ENCODE peak calls at places on chromosomes 16 and 17, in eight cellular contexts. One of them, this sample, is unnamed.

GRCh38 chr16:85363881-85364280 is 249.2 kb upstream of the GSE1 start:
- DNase-seq in kidney glomerular epithelial cell: no peak
- DNase-seq in NB4: no peak
- DNase-seq in neural progenitor cell: no peak
- DNase-seq in NCI-H1092: no peak
- DNase-seq in iris pigment epithelial cell: no peak
- DNase-seq in GM12865: no peak
- DNase-seq in left cardiac atrium: no peak
- DNase-seq in this sample: no peak

GRCh38 chr17:58007781-58008706 is 998 bp upstream of the SRSF1 start:
- DNase-seq in kidney glomerular epithelial cell: no peak
- DNase-seq in NB4: no peak
- DNase-seq in neural progenitor cell: no peak
- DNase-seq in NCI-H1092: no peak
- DNase-seq in iris pigment epithelial cell: no peak
- DNase-seq in GM12865: no peak
- DNase-seq in left cardiac atrium: no peak
- DNase-seq in this sample: no peak

GRCh38 chr16:86221085-86221484 is 289.2 kb upstream of the FOXF1 start:
- DNase-seq in kidney glomerular epithelial cell: no peak
- DNase-seq in NB4: no peak
- DNase-seq in neural progenitor cell: no peak
- DNase-seq in NCI-H1092: no peak
- DNase-seq in iris pigment epithelial cell: no peak
- DNase-seq in GM12865: no peak
- DNase-seq in left cardiac atrium: no peak
- DNase-seq in this sample: no peak

GRCh38 chr16:52405441-52405840 is 141.5 kb downstream of the TOX3 start:
- DNase-seq in kidney glomerular epithelial cell: no peak
- DNase-seq in NB4: no peak
- DNase-seq in neural progenitor cell: no peak
- DNase-seq in NCI-H1092: no peak
- DNase-seq in iris pigment epithelial cell: no peak
- DNase-seq in GM12865: no peak
- DNase-seq in left cardiac atrium: no peak
- DNase-seq in this sample: no peak

GRCh38 chr16:4113358-4114256 is 2.6 kb downstream of the ADCY9 start:
- DNase-seq in kidney glomerular epithelial cell: no peak
- DNase-seq in NB4: peak
- DNase-seq in neural progenitor cell: no peak
- DNase-seq in NCI-H1092: no peak
- DNase-seq in iris pigment epithelial cell: no peak
- DNase-seq in GM12865: no peak
- DNase-seq in left cardiac atrium: no peak
- DNase-seq in this sample: no peak

GRCh38 chr16:49588729-49589384 is 215.3 kb downstream of the C16orf78 start:
- DNase-seq in kidney glomerular epithelial cell: peak
- DNase-seq in NB4: no peak
- DNase-seq in neural progenitor cell: no peak
- DNase-seq in NCI-H1092: no peak
- DNase-seq in iris pigment epithelial cell: peak
- DNase-seq in GM12865: no peak
- DNase-seq in left cardiac atrium: no peak
- DNase-seq in this sample: no peak

GRCh38 chr17:67442787-67443624 is 65.9 kb downstream of the PITPNC1 start:
- DNase-seq in kidney glomerular epithelial cell: no peak
- DNase-seq in NB4: no peak
- DNase-seq in neural progenitor cell: peak
- DNase-seq in NCI-H1092: peak
- DNase-seq in iris pigment epithelial cell: no peak
- DNase-seq in GM12865: no peak
- DNase-seq in left cardiac atrium: no peak
- DNase-seq in this sample: no peak

GRCh38 chr17:68599091-68599872 is 1.9 kb downstream of the FAM20A start:
- DNase-seq in kidney glomerular epithelial cell: no peak
- DNase-seq in NB4: no peak
- DNase-seq in neural progenitor cell: no peak
- DNase-seq in NCI-H1092: no peak
- DNase-seq in iris pigment epithelial cell: peak
- DNase-seq in GM12865: no peak
- DNase-seq in left cardiac atrium: no peak
- DNase-seq in this sample: no peak

GRCh38 chr16:68991075-68991474 is 114.4 kb upstream of the HAS3 start:
- DNase-seq in kidney glomerular epithelial cell: no peak
- DNase-seq in NB4: no peak
- DNase-seq in neural progenitor cell: no peak
- DNase-seq in NCI-H1092: no peak
- DNase-seq in iris pigment epithelial cell: no peak
- DNase-seq in GM12865: no peak
- DNase-seq in left cardiac atrium: no peak
- DNase-seq in this sample: no peak

This sample was measured in GM13977.